ENCODE peak calls at places on chromosomes 4 and X, in nine cellular contexts. Y is occipital lobe, W is NCI-H1092 treated with DMSO at 0.1 percent for 48 hours, N is neural crest cell, X is fibroblast of pulmonary artery, V is NCI-H2081, D is GDM1, G is AG09309, L is AG08396. A is an unnamed sample.

GRCh38 chr4:48538358-48538757 is 48.3 kb downstream of the ZAR1 start:
- DNase-seq in W (no peak), G (no peak), X (no peak), Y (no peak), N (no peak), L (no peak), V (peak; percentile 87), D (no peak), A (no peak)

GRCh38 chrX:153727108-153727931 is 2.7 kb downstream of the ABCD1 start:
- DNase-seq in L (peak; percentile 39), V (peak; percentile 45), D (no peak), X (no peak), G (no peak), N (no peak), W (peak; percentile 81), Y (peak; percentile 59), A (no peak)

GRCh38 chr4:24137963-24138601 is 248.2 kb upstream of the PPARGC1A start:
- DNase-seq in V (peak; percentile 57), G (no peak), D (no peak), X (no peak), W (peak; percentile 43), L (no peak), Y (no peak), N (no peak), A (no peak)

GRCh38 chrX:96692454-96692853 is 7.8 kb downstream of the DIAPH2 start:
- DNase-seq in X (peak; percentile 56), Y (no peak), L (no peak), V (no peak), G (no peak), D (no peak), W (no peak), N (no peak), A (no peak)

GRCh38 chr4:11715753-11716521 is 287.2 kb upstream of the HS3ST1 start:
- DNase-seq in V (no peak), G (no peak), W (no peak), L (no peak), X (no peak), Y (no peak), N (no peak), D (no peak), A (no peak)

GRCh38 chr4:6270691-6271121 is 1.1 kb downstream of the WFS1 start:
- DNase-seq in W (no peak), N (no peak), G (no peak), Y (no peak), D (no peak), X (peak; percentile 27), V (no peak), L (peak; percentile 64), A (peak; percentile 19)

GRCh38 chrX:107711521-107712041 is 64.0 kb downstream of the TSC22D3 start:
- DNase-seq in Y (no peak), D (no peak), W (no peak), V (no peak), G (no peak), N (no peak), X (peak; percentile 39), L (no peak), A (no peak)

GRCh38 chr4:167023359-167023925 is 210.9 kb downstream of the SPOCK3 start:
- DNase-seq in G (no peak), Y (no peak), N (no peak), W (no peak), X (no peak), V (no peak), D (no peak), L (no peak), A (no peak)

GRCh38 chr4:40337081-40337480 is 1.9 kb downstream of the CHRNA9 start:
- DNase-seq in D (no peak), N (no peak), X (no peak), Y (no peak), V (no peak), G (no peak), W (peak; percentile 66), L (no peak), A (no peak)

GRCh38 chr4:85210353-85210752 is 243.9 kb upstream of the WDFY3 start:
- DNase-seq in X (no peak), Y (no peak), L (no peak), N (no peak), V (peak; percentile 25), D (no peak), G (no peak), W (no peak), A (peak; percentile 11)

GRCh38 chr4:42712854-42713253 is 55.9 kb upstream of the ATP8A1 start:
- DNase-seq in L (no peak), V (no peak), N (no peak), G (no peak), D (no peak), Y (no peak), W (no peak), X (no peak), A (no peak)

GRCh38 chrX:21151051-21151450 is 223.2 kb upstream of the CNKSR2 start:
- DNase-seq in X (no peak), N (no peak), D (no peak), W (no peak), Y (no peak), V (no peak), L (no peak), G (no peak), A (no peak)

GRCh38 chr4:153651961-153652784 is 31.9 kb upstream of the TLR2 start:
- DNase-seq in Y (no peak), L (no peak), D (no peak), V (no peak), X (no peak), W (no peak), G (no peak), N (no peak), A (no peak)

GRCh38 chr4:140932646-140933045 is 176.5 kb upstream of the TBC1D9 start:
- DNase-seq in X (no peak), N (no peak), G (no peak), V (no peak), D (no peak), W (no peak), Y (no peak), L (no peak), A (no peak)

GRCh38 chr4:34731045-34731444 is 1513.3 kb downstream of the ARAP2 start:
- DNase-seq in D (no peak), Y (no peak), X (peak; percentile 58), N (no peak), W (no peak), G (no peak), V (no peak), L (no peak), A (no peak)

GRCh38 chrX:109843963-109844751 is 111.1 kb upstream of the ACSL4 start:
- DNase-seq in Y (no peak), X (no peak), G (no peak), W (no peak), D (no peak), V (no peak), L (no peak), N (no peak), A (no peak)

GRCh38 chr4:41448935-41449334 is 89.0 kb upstream of the LIMCH1 start:
- DNase-seq in G (no peak), Y (no peak), L (peak; percentile 17), D (no peak), X (no peak), W (no peak), N (no peak), V (no peak), A (no peak)

GRCh38 chr4:100348472-100348871 is 158.2 kb upstream of the DDIT4L start:
- DNase-seq in L (no peak), G (peak; percentile 42), D (no peak), W (no peak), N (no peak), X (peak; percentile 90), Y (no peak), V (no peak), A (peak; percentile 13)

GRCh38 chrX:6228720-6229119 is at the start of gene NLGN4X:
- DNase-seq in G (no peak), W (peak; percentile 86), Y (peak; percentile 36), X (no peak), V (no peak), L (no peak), D (no peak), N (peak; percentile 11), A (no peak)

GRCh38 chrX:12423346-12423745 is 285.1 kb downstream of the FRMPD4 start:
- DNase-seq in Y (no peak), V (no peak), D (no peak), L (no peak), G (no peak), W (no peak), N (no peak), X (no peak), A (no peak)

GRCh38 chr4:110742148-110742547 is 119.3 kb upstream of the PITX2 start:
- DNase-seq in V (no peak), Y (no peak), D (no peak), W (no peak), L (no peak), G (no peak), N (no peak), X (no peak), A (no peak)

GRCh38 chr4:87073570-87074470 is 139.0 kb downstream of the AFF1 start:
- DNase-seq in Y (no peak), N (no peak), V (peak; percentile 87), X (no peak), G (no peak), D (no peak), W (peak; percentile 85), L (no peak), A (no peak)

GRCh38 chr4:139301821-139302611 is at the start of gene NDUFC1:
- DNase-seq in W (peak; percentile 50), V (peak; percentile 48), G (no peak), D (peak; percentile 31), L (peak; percentile 55), N (peak; percentile 42), X (peak; percentile 53), Y (peak; percentile 31), A (peak; percentile 56)

GRCh38 chr4:165761968-165762367 is 111.1 kb upstream of the TLL1 start:
- DNase-seq in V (no peak), D (no peak), W (no peak), X (no peak), Y (no peak), G (no peak), L (no peak), N (no peak), A (peak; percentile 84)